ENCODE peak calls at places on chromosomes 7 and 10, in six cellular contexts. J is PC-3, O is GM12864, T is uterus, I is H7, R is spleen. V is an unnamed sample.

GRCh38 chr7:37117261-37117660 is 331.4 kb downstream of the ELMO1 start:
- DNase-seq in J (no peak), O (no peak), T (no peak), I (peak), R (no peak), V (no peak)

GRCh38 chr10:29517352-29517923 is 117.3 kb downstream of the SVIL start:
- DNase-seq in J (peak), O (no peak), T (no peak), I (peak), R (no peak), V (peak)

GRCh38 chr7:7920481-7920880 is 48.1 kb upstream of the GLCCI1 start:
- DNase-seq in J (no peak), O (peak), T (no peak), I (no peak), R (no peak), V (no peak)

GRCh38 chr7:51029586-51030230 is 247.0 kb upstream of the GRB10 start:
- DNase-seq in J (peak), O (no peak), T (no peak), I (no peak), R (no peak), V (peak)

GRCh38 chr10:75655791-75656451 is 224.5 kb downstream of the LRMDA start:
- DNase-seq in J (peak), O (no peak), T (peak), I (no peak), R (no peak), V (peak)

GRCh38 chr10:44804661-44805060 is 106.5 kb upstream of the TMEM72 start:
- DNase-seq in J (no peak), O (no peak), T (no peak), I (no peak), R (no peak), V (no peak)

GRCh38 chr7:76327610-76328009 is 25.1 kb downstream of the HSPB1 start:
- DNase-seq in J (no peak), O (no peak), T (no peak), I (peak), R (no peak), V (no peak)

GRCh38 chr10:50788951-50789904 is 49.5 kb downstream of the ASAH2B start:
- DNase-seq in J (peak), O (no peak), T (no peak), I (peak), R (no peak), V (peak)

GRCh38 chr7:139909379-139910050 is 80.5 kb downstream of the TBXAS1 start:
- DNase-seq in J (peak), O (no peak), T (no peak), I (no peak), R (no peak), V (peak)

GRCh38 chr10:22853906-22854447 is 73.9 kb upstream of the ARMC3 start:
- DNase-seq in J (peak), O (no peak), T (no peak), I (no peak), R (no peak), V (peak)

GRCh38 chr7:132004528-132004927 is 448.1 kb upstream of the PODXL start:
- DNase-seq in J (no peak), O (no peak), T (peak), I (no peak), R (no peak), V (no peak)

GRCh38 chr7:20075992-20076813 is 141.0 kb downstream of the MACC1 start:
- DNase-seq in J (no peak), O (no peak), T (no peak), I (no peak), R (no peak), V (no peak)

GRCh38 chr10:33799281-33799943 is 464.9 kb upstream of the NRP1 start:
- DNase-seq in J (peak), O (no peak), T (no peak), I (no peak), R (no peak), V (no peak)

GRCh38 chr7:66737667-66738066 is 2.9 kb upstream of the RABGEF1 start:
- DNase-seq in J (no peak), O (peak), T (no peak), I (peak), R (no peak), V (no peak)

GRCh38 chr10:44352316-44353127 is 32.4 kb downstream of the CXCL12 start:
- DNase-seq in J (no peak), O (no peak), T (peak), I (no peak), R (no peak), V (no peak)

GRCh38 chr10:89082086-89082485 is 91.5 kb downstream of the FAS start:
- DNase-seq in J (no peak), O (no peak), T (no peak), I (no peak), R (no peak), V (no peak)

GRCh38 chr7:97075928-97076327 is 41.6 kb upstream of the SDHAF3 start:
- DNase-seq in J (peak), O (no peak), T (no peak), I (no peak), R (no peak), V (no peak)

GRCh38 chr7:50513166-50513871 is 51.9 kb downstream of the DDC start:
- DNase-seq in J (no peak), O (no peak), T (no peak), I (no peak), R (peak), V (no peak)

GRCh38 chr7:158137516-158138328 is 449.9 kb downstream of the PTPRN2 start:
- DNase-seq in J (no peak), O (no peak), T (no peak), I (peak), R (peak), V (no peak)

GRCh38 chr10:12606461-12606860 is 257.1 kb downstream of the CAMK1D start:
- DNase-seq in J (no peak), O (no peak), T (no peak), I (no peak), R (no peak), V (no peak)

GRCh38 chr10:90947025-90947960 is 26.4 kb upstream of the ANKRD1 start:
- DNase-seq in J (no peak), O (peak), T (no peak), I (no peak), R (no peak), V (peak)

GRCh38 chr10:128186959-128187787 is 61.0 kb upstream of the MKI67 start:
- DNase-seq in J (no peak), O (no peak), T (peak), I (peak), R (no peak), V (no peak)

GRCh38 chr7:69844264-69844868 is 246.1 kb downstream of the AUTS2 start:
- DNase-seq in J (no peak), O (no peak), T (no peak), I (no peak), R (no peak), V (no peak)

GRCh38 chr7:35874881-35875280 is 74.0 kb downstream of the SEPTIN7 start:
- DNase-seq in J (no peak), O (no peak), T (no peak), I (no peak), R (no peak), V (no peak)

GRCh38 chr10:79492839-79493238 is 19.5 kb upstream of the EIF5AL1 start:
- DNase-seq in J (no peak), O (no peak), T (no peak), I (no peak), R (no peak), V (no peak)

GRCh38 chr7:105815580-105815979 is 60.8 kb downstream of the ATXN7L1 start:
- DNase-seq in J (no peak), O (no peak), T (no peak), I (no peak), R (no peak), V (no peak)

GRCh38 chr7:81753392-81753791 is 16.5 kb downstream of the HGF start:
- DNase-seq in J (peak), O (no peak), T (no peak), I (no peak), R (no peak), V (no peak)

GRCh38 chr7:131123991-131124629 is 203.6 kb upstream of the MKLN1 start:
- DNase-seq in J (no peak), O (peak), T (no peak), I (no peak), R (no peak), V (no peak)

GRCh38 chr7:137937202-137937560 is 64.7 kb downstream of the CREB3L2 start:
- DNase-seq in J (no peak), O (no peak), T (no peak), I (no peak), R (no peak), V (no peak)

GRCh38 chr10:89793649-89794254 is 92.4 kb downstream of the KIF20B start:
- DNase-seq in J (peak), O (peak), T (no peak), I (peak), R (no peak), V (peak)

GRCh38 chr10:71357792-71358265 is 38.8 kb downstream of the SLC29A3 start:
- DNase-seq in J (no peak), O (no peak), T (peak), I (no peak), R (no peak), V (peak)

GRCh38 chr7:95297041-95297440 is 27.3 kb downstream of the PON1 start:
- DNase-seq in J (no peak), O (no peak), T (no peak), I (no peak), R (no peak), V (no peak)

GRCh38 chr10:97701438-97702064 is 12.0 kb upstream of the MARVELD1 start:
- DNase-seq in J (peak), O (peak), T (peak), I (peak), R (no peak), V (peak)

GRCh38 chr7:84497873-84498272 is 303.3 kb upstream of the SEMA3A start:
- DNase-seq in J (no peak), O (no peak), T (no peak), I (no peak), R (no peak), V (no peak)

GRCh38 chr7:21568762-21569161 is 25.9 kb downstream of the DNAH11 start:
- DNase-seq in J (peak), O (no peak), T (no peak), I (peak), R (no peak), V (no peak)

GRCh38 chr10:33594475-33594874 is 260.0 kb upstream of the NRP1 start:
- DNase-seq in J (no peak), O (no peak), T (no peak), I (no peak), R (no peak), V (no peak)

GRCh38 chr7:949021-949934 is 5.2 kb downstream of the ADAP1 start:
- DNase-seq in J (peak), O (no peak), T (no peak), I (peak), R (peak), V (no peak)

GRCh38 chr10:31754803-31755624 is 173.6 kb downstream of the ARHGAP12 start:
- DNase-seq in J (peak), O (no peak), T (no peak), I (peak), R (no peak), V (no peak)

GRCh38 chr7:158782638-158783490 is 46.4 kb downstream of the ESYT2 start:
- DNase-seq in J (peak), O (no peak), T (peak), I (no peak), R (no peak), V (peak)

GRCh38 chr7:30411897-30412296 is 66.7 kb downstream of the NOD1 start:
- DNase-seq in J (no peak), O (no peak), T (no peak), I (no peak), R (no peak), V (no peak)
- H3K4me3 ChIP-seq in J (no peak), O (no peak), T (no peak), I (no peak), R (no peak), V (no peak)

GRCh38 chr7:77328669-77329068 is 87.5 kb downstream of the GSAP start:
- DNase-seq in J (peak), O (no peak), T (no peak), I (no peak), R (no peak), V (no peak)
- H3K4me3 ChIP-seq in J (no peak), O (no peak), T (no peak), I (no peak), R (no peak), V (no peak)

GRCh38 chr7:101121996-101122932 is 4.6 kb upstream of the SERPINE1 start:
- DNase-seq in J (peak), O (no peak), T (peak), I (peak), R (no peak), V (peak)
- H3K4me3 ChIP-seq in J (peak), O (peak), T (peak), I (no peak), R (peak), V (peak)

GRCh38 chr10:113683300-113683699 is 3.6 kb downstream of the CASP7 start:
- DNase-seq in J (no peak), O (no peak), T (no peak), I (no peak), R (no peak), V (no peak)

GRCh38 chr10:113680172-113681111 is 730 bp downstream of the CASP7 start:
- DNase-seq in J (peak), O (peak), T (peak), I (no peak), R (peak), V (peak)

GRCh38 chr10:113681533-113682470 is 2.1 kb downstream of the CASP7 start:
- DNase-seq in J (no peak), O (peak), T (no peak), I (no peak), R (no peak), V (no peak)

GRCh38 chr10:113679463-113680171 is at the start of gene CASP7:
- DNase-seq in J (peak), O (peak), T (peak), I (peak), R (peak), V (peak)
- H3K4me3 ChIP-seq in J (peak), O (peak), T (peak), I (peak), R (peak), V (peak)

GRCh38 chr10:131723601-131724530 is 176.9 kb upstream of the PPP2R2D start:
- DNase-seq in J (no peak), O (no peak), T (no peak), I (peak), R (peak), V (no peak)

GRCh38 chr10:131726460-131726861 is 174.3 kb upstream of the PPP2R2D start:
- DNase-seq in J (no peak), O (no peak), T (no peak), I (peak), R (peak), V (no peak)

GRCh38 chr10:131725736-131726459 is 174.9 kb upstream of the PPP2R2D start:
- DNase-seq in J (no peak), O (no peak), T (no peak), I (peak), R (peak), V (no peak)

GRCh38 chr10:131726967-131727366 is 173.8 kb upstream of the PPP2R2D start:
- DNase-seq in J (no peak), O (no peak), T (no peak), I (peak), R (peak), V (no peak)

DNA sequence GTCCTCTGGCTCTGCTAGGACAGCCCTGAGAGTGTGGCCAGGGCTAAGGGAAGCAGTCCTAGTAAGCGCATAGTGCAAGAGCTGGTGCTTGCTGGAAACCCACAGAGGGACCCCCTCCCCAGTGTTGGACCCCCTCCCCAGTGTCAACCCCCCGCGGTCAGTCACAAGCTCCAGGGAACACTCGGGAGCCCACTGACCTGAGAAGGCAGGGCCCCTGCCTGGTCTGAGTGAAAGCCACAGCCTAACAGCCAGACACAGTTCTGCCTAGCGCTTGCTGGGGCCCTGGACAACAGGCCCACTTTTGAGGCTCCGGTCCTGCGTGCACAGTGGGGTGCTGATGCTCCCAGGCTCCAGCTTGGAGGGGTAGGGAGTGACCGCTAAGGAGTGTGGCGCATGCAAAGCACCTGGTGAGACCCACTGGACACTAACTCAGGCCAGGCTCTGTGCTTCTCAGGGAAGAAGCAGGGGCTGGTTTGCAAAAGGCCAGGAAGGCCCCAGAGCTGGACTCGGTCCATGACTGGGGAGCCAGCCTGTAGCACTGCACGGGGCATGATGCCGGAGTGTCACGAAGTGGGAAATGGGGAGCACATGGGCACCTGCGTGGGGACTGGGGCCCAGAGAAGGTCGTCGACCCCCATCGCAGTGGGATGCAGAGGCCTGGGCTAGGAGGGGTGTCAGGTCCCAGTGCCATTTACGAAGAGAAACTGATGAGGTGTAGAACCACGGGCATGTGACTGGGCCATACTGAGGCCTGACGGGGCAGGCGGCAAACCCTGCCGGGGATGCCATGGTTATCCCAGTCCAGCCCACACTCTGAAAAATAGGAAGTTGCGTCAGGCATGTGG is 175.7 kb upstream of the PPP2R2D start:
- DNase-seq in J (no peak), O (no peak), T (no peak), I (peak), R (peak), V (no peak)
- H3K4me3 ChIP-seq in J (no peak), O (no peak), T (no peak), I (no peak), R (no peak), V (no peak)

GRCh38 chr7:72334733-72335132 is 77.4 kb downstream of the CALN1 start:
- DNase-seq in J (no peak), O (no peak), T (no peak), I (no peak), R (no peak), V (no peak)
- H3K4me3 ChIP-seq in J (no peak), O (no peak), T (no peak), I (no peak), R (no peak), V (no peak)

DNA sequence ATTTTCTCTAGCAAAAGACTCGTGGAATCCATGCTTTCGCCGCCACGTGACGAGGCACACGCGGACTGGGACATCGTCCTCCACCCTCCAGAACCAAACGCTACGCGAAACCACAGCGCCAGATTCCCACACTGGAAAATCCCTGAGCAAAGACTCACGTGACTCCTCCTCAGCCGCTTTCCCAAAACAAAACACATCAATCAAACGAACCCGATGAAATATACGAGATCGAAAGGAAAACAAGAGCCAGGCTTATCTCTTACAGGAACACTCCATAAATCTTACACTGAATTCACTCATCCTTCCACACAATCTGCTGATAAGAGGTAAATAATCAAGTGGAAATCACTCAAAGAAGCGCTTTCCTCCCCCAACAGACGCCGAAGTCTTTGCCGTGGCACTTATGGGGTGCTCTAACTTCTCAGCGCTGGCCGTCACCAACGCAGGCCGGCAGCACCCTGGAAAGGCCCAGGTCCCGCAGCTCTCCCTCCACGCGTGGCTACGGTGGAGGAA is 23.8 kb downstream of the DIP2C start:
- DNase-seq in J (no peak), O (no peak), T (no peak), I (no peak), R (no peak), V (no peak)
- H3K4me3 ChIP-seq in J (no peak), O (no peak), T (peak), I (no peak), R (no peak), V (no peak)

DNA sequence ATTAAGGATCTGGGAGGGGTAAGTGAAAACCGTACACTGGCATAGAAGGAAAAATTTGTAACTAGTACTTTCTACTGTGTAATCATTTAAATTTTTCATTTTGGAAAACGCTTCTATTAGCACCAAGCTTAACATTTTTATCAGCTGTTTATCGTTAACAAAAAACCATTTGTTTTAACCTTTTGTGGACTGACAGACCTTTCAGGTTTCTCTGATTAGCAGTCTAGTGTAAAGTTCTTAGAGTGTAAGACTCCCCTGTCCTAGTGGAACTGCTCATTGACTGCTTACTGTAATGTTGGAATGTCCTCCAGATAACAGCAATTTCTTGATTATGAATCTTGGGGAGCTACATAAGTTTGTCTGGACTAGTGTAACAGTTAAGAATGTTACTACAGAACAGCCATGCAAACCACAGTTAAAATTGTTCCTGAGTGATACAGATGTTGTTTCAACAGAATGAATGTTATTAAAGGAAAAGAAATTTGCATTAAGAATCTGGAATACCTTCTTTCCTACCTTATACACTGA is 2.0 kb downstream of the DBF4 start:
- DNase-seq in J (peak), O (no peak), T (no peak), I (no peak), R (no peak), V (no peak)
- H3K4me3 ChIP-seq in J (peak), O (peak), T (no peak), I (no peak), R (no peak), V (peak)

GRCh38 chr10:6920072-6921019 is 340.3 kb upstream of the PRKCQ start:
- DNase-seq in J (peak), O (no peak), T (peak), I (peak), R (peak), V (peak)
- H3K4me3 ChIP-seq in J (no peak), O (no peak), T (no peak), I (no peak), R (no peak), V (no peak)

V was measured in brain microvascular endothelial cell.